ENCODE peak calls at places on chromosomes 3 and 15, in four cellular contexts. G is K562, F is HCT116, L is HepG2. S is an unnamed sample.

GRCh38 chr3:7875858-7876442 is 625.7 kb upstream of the LMCD1 start:
- DNase-seq in G (no peak), L (no peak), F (peak; percentile 79), S (no peak)

GRCh38 chr3:152357587-152357986 is 88.9 kb downstream of the MBNL1 start:
- DNase-seq in L (no peak), F (no peak), G (no peak), S (no peak)

GRCh38 chr3:138114431-138114918 is 933 bp downstream of the DZIP1L start:
- DNase-seq in F (no peak), G (no peak), L (peak; percentile 9), S (no peak)

GRCh38 chr3:64266065-64266874 is 41.0 kb upstream of the PRICKLE2 start:
- DNase-seq in F (no peak), G (no peak), L (peak; percentile 3), S (no peak)

GRCh38 chr15:99438691-99439523 is 126.9 kb upstream of the MEF2A start:
- DNase-seq in F (no peak), L (no peak), G (no peak), S (no peak)

GRCh38 chr3:46884427-46884826 is 6.9 kb downstream of the PTH1R start:
- DNase-seq in G (no peak), F (no peak), L (no peak), S (no peak)

GRCh38 chr3:44687898-44688297 is 24.6 kb upstream of the ZNF502 start:
- DNase-seq in G (no peak), L (no peak), F (no peak), S (no peak)

GRCh38 chr15:46956456-46956855 is 760.8 kb upstream of the SEMA6D start:
- DNase-seq in L (no peak), G (no peak), F (no peak), S (no peak)

GRCh38 chr3:127431066-127431465 is 143.2 kb upstream of the PRR20G start:
- DNase-seq in G (no peak), L (no peak), F (no peak), S (no peak)

GRCh38 chr15:69394556-69395282 is 19.4 kb upstream of the KIF23 start:
- DNase-seq in L (peak; percentile 31), F (peak; percentile 16), G (peak; percentile 91), S (peak; percentile 51)

DNA sequence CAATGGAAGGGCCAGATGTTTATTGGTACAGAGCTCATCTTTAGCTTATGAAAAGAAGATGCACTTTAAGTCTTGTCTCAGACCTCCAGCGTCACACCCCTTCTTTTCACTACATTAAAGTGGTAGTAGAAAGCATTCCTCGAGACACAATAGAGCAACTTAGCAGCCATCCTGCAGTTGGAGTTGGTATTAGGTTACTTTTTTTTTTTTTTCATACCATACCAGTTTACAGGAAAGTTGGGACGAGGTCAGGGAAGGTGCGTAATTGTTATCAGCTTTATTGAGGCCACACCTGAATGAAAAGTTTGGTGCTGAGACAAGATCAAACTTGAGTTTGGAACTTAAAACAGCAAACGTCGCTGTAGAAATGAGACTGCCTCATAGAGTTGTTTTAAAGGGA is 203.8 kb downstream of the SOX2 start:
- DNase-seq in L (no peak), G (no peak), F (no peak), S (no peak)
- H3K4me1 ChIP-seq in L (no peaks in the 10 kb centered on the region), G (no peaks in the 10 kb centered on the region), F (no peaks in the 10 kb centered on the region), S (no peaks in the 10 kb centered on the region)

DNA sequence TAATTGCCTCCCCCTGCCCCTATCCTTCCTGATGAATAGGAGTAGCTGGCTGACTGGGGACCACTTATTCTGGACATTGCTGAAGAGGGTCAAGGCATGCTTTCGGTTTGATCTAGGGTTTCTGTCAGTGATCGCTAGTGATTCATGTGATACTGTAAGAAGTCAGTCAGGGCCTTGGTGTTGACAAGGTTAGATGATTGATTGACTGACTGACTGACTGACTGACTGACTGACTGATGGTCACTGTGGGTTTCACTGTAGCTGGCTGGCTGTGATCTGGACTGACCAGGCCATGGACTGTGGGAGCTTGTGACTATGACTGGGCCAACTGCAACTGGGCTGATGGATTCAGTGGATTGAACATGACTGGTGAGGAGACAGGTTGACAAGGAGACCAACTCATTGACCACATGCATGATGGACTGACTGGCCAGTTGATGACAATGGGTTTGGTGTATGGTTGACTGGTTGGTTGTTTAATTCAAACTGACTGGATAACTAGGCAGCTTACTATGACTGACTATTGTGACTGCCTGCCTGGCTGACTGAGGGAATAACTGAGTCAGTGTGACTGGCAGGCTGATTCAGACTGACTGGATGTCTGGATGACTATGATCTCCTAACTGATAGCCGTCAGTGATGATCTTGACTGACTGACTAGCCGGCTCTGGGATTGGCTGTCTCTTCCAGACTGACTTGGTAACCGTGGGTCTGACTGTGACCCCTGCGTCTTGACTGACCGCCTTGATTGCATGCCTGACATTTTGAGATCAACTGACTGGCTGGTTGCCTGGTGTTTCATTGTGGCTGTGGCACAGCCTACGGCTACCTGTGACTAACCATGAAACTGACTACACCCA is 509.9 kb downstream of the SHQ1 start:
- DNase-seq in G (no peak), L (no peak), F (peak; percentile 12), S (peak; percentile 5)
- TF ChIP-seq TCF7L2 in G (no peak), L (no peak), F (no peak), S (no peak)

GRCh38 chr15:88303455-88303854 is 46.9 kb upstream of the NTRK3 start:
- DNase-seq in G (no peak), L (no peak), F (no peak), S (no peak)

GRCh38 chr15:88300018-88300549 is 43.5 kb upstream of the NTRK3 start:
- DNase-seq in F (no peak), G (no peak), L (no peak), S (no peak)

GRCh38 chr15:88300861-88301260 is 44.3 kb upstream of the NTRK3 start:
- DNase-seq in F (no peak), L (no peak), G (no peak), S (no peak)

GRCh38 chr15:88301311-88301710 is 44.8 kb upstream of the NTRK3 start:
- DNase-seq in L (no peak), G (no peak), F (no peak), S (no peak)

GRCh38 chr15:88302373-88302772 is 45.8 kb upstream of the NTRK3 start:
- DNase-seq in G (no peak), F (no peak), L (no peak), S (no peak)
- H3K4me1 ChIP-seq in G (no peaks in the 10 kb centered on the region), F (no peaks in the 10 kb centered on the region), L (no peaks in the 10 kb centered on the region), S (no peaks in the 10 kb centered on the region)

DNA sequence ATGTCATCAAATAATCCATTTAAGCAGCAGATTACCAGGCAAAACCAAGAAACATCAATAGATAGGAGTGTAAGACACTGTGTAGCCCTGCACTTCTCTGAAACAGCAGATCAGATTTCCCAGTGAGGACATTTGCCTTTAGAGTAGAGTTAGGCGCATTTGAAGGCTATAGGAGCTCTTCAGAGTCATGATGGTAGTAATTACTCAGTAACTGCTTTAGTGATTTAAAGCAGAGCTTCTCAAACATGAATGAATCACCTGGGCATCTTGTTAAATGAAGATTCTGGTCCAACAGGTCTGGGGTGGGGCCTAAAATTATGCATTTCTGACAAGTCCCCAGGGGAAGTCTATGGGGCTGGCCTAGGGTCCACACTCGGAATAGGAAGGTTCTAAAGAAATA is 36.9 kb downstream of the THRB start:
- DNase-seq in F (no peak), G (no peak), L (no peak), S (no peak)
- TF ChIP-seq TCF7L2 in F (no peak), G (no peak), L (no peak), S (no peak)

DNA sequence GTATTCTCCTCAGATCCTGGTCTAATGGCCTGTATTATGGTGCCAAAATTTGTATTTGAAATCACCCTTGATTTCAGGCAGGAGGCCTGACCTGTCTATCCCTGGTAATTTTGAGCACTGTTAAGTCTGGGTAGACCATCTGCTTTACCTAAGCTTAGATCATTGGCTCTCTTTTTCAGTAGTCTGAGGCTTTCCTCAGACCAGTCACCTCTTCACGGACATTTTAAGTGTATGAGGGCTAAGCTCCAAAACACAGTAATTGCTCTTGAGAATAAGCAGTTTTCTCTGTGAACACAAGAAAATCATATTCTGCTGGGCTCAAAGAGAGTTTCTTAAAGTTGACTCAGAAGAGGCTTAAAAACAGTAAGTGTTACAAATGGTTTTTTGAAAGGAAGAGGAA is 92.0 kb upstream of the SAMMSON start:
- DNase-seq in F (no peak), G (no peak), L (no peak), S (no peak)
- H3K4me1 ChIP-seq in F (no peaks in the 10 kb centered on the region), G (no peaks in the 10 kb centered on the region), L (no peaks in the 10 kb centered on the region), S (no peaks in the 10 kb centered on the region)

GRCh38 chr15:51089699-51090098 is 5.0 kb downstream of the TNFAIP8L3 start:
- DNase-seq in F (no peak), L (no peak), G (no peak), S (no peak)
- TF ChIP-seq TCF7L2 in F (no peak), L (no peak), G (no peak), S (no peak)

DNA sequence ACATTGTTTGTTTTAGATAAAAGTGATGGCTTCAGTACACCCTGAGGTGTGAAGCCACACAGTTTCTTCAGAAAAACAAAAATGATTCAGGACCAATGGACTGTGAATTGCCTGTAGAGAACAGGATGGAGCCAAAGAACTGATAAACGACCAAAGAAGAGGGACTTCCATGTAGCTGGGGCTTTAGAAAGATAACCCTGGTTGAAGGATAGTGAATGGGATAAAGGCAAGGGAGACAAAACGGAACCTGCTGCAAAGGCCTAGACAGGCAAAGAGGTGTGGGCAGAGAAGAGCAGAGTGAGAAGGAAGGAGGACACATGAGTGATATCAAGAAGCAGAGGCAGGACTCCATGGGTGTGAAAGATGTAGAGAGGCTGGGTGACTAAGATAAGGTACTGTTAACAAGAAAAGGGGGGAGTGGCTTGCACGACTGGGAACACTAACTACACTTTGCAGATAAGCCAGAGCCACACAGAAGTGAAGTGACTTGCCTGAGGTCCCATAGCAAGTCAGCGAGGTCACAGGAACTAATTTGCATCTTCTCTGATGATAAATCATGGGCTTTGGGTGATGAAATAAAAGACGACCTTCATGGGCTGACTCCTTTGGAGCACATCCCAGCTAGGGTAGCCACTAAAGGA is 44.3 kb downstream of the RAB6B start:
- DNase-seq in F (no peak), G (peak; percentile 76), L (no peak), S (no peak)
- H3K4me1 ChIP-seq in F (no peaks in the 10 kb centered on the region), G (peaks cover 62% of the 10 kb centered on the region), L (no peaks in the 10 kb centered on the region), S (no peaks in the 10 kb centered on the region)

GRCh38 chr3:142647856-142648255 is 51.7 kb downstream of the PLS1 start:
- DNase-seq in G (no peak), F (peak; percentile 32), L (peak; percentile 10), S (peak; percentile 68)
- TF ChIP-seq TCF7L2 in G (no peak), F (no peak), L (no peak), S (no peak)

GRCh38 chr15:77629070-77630030 is 3.4 kb downstream of the LINGO1 start:
- DNase-seq in L (no peak), F (no peak), G (no peak), S (no peak)
- H3K4me1 ChIP-seq in L (peaks cover 5% of the 10 kb centered on the region), F (peaks cover 11% of the 10 kb centered on the region), G (peaks cover 28% of the 10 kb centered on the region), S (peaks cover 28% of the 10 kb centered on the region)

DNA sequence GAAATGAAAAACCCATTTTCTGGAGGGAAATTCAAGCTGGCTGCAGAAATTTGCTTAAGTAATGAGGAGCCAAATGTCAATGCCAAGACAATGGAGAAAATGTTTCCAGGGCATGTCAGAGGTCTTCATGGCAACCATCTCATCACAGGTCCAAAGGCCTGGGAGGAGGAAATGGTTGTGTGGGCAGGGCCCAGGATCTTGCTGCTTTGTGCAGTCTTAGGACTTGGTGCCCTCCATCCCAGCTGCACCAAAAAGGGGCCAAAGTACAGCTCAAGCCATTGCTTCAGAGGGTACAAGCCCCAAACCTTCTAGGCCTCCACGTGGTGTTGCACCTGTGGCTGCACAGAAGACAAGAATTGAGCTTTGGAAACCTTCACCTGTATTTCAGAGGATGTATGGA is 59.3 kb downstream of the POMGNT2 start:
- DNase-seq in F (no peak), L (no peak), G (no peak), S (no peak)
- TF ChIP-seq TCF7L2 in F (no peak), L (no peak), G (no peak), S (no peak)